ENCODE peak calls at places on chromosome 15, in four cellular contexts. B, Z, E and L are unnamed samples.

GRCh38 chr15:35120173-35120572 is 35.1 kb upstream of the NANOGP8 start:
- DNase-seq in B (no peak), Z (no peak), E (no peak), L (no peak)

GRCh38 chr15:70480196-70480856 is 283.0 kb downstream of the UACA start:
- DNase-seq in B (no peak), Z (no peak), E (no peak), L (no peak)

GRCh38 chr15:52101542-52102340 is 10.8 kb downstream of the BCL2L10 start:
- DNase-seq in B (no peak), Z (no peak), E (peak), L (no peak)

GRCh38 chr15:98657721-98658120 is 9.4 kb downstream of the IGF1R start:
- DNase-seq in B (peak), Z (no peak), E (no peak), L (no peak)

GRCh38 chr15:33215941-33216872 is 21.7 kb upstream of the FMN1 start:
- DNase-seq in B (peak), Z (no peak), E (no peak), L (peak)

GRCh38 chr15:90880381-90881145 is 3.7 kb upstream of the FES start:
- DNase-seq in B (no peak), Z (no peak), E (no peak), L (no peak)

GRCh38 chr15:34436956-34437442 is 609 bp downstream of the GOLGA8A start:
- DNase-seq in B (peak), Z (no peak), E (no peak), L (no peak)

GRCh38 chr15:91517491-91518200 is 335.9 kb upstream of the SLCO3A1 start:
- DNase-seq in B (peak), Z (no peak), E (no peak), L (no peak)

GRCh38 chr15:70479056-70479455 is 284.3 kb downstream of the UACA start:
- DNase-seq in B (no peak), Z (no peak), E (no peak), L (no peak)

GRCh38 chr15:34578283-34578674 is 5.2 kb downstream of the GOLGA8B start:
- DNase-seq in B (no peak), Z (no peak), E (no peak), L (no peak)

GRCh38 chr15:23387791-23388190 is 33.2 kb downstream of the GOLGA8S start:
- DNase-seq in B (no peak), Z (no peak), E (no peak), L (no peak)

GRCh38 chr15:27538325-27538724 is 560.8 kb downstream of the OCA2 start:
- DNase-seq in B (no peak), Z (no peak), E (no peak), L (no peak)

GRCh38 chr15:55587321-55588069 is 650 bp downstream of the PYGO1 start:
- DNase-seq in B (peak), Z (no peak), E (no peak), L (peak)

GRCh38 chr15:22884344-22884743 is 45.9 kb downstream of the NIPA2 start:
- DNase-seq in B (no peak), Z (no peak), E (no peak), L (no peak)

GRCh38 chr15:91716536-91716935 is 137.0 kb upstream of the SLCO3A1 start:
- DNase-seq in B (no peak), Z (no peak), E (no peak), L (no peak)

GRCh38 chr15:36590838-36591237 is 11.4 kb downstream of the CDIN1 start:
- DNase-seq in B (peak), Z (no peak), E (no peak), L (no peak)

GRCh38 chr15:48388937-48389309 is 57.7 kb downstream of the DUT start:
- DNase-seq in B (no peak), Z (no peak), E (no peak), L (no peak)

GRCh38 chr15:100849021-100849831 is 30.4 kb upstream of the ALDH1A3 start:
- DNase-seq in B (peak), Z (no peak), E (no peak), L (peak)

GRCh38 chr15:61815356-61816083 is 244.7 kb downstream of the VPS13C start:
- DNase-seq in B (no peak), Z (no peak), E (no peak), L (no peak)

GRCh38 chr15:85615930-85616329 is 178.8 kb downstream of the KLHL25 start:
- DNase-seq in B (peak), Z (peak), E (no peak), L (peak)

GRCh38 chr15:70856884-70857546 is 3.1 kb upstream of the LARP6 start:
- DNase-seq in B (peak), Z (peak), E (no peak), L (peak)

GRCh38 chr15:92922405-92923002 is 22.4 kb downstream of the CHD2 start:
- DNase-seq in B (no peak), Z (no peak), E (no peak), L (no peak)

GRCh38 chr15:73051402-73051810 is 857 bp upstream of the NEO1 start:
- DNase-seq in B (no peak), Z (no peak), E (no peak), L (peak)

GRCh38 chr15:100725121-100726069 is 123.0 kb downstream of the ASB7 start:
- DNase-seq in B (peak), Z (no peak), E (no peak), L (no peak)

GRCh38 chr15:43550527-43551363 is 33.3 kb downstream of the MAP1A start:
- DNase-seq in B (peak), Z (no peak), E (no peak), L (no peak)

GRCh38 chr15:47411733-47412530 is 305.4 kb upstream of the SEMA6D start:
- DNase-seq in B (no peak), Z (no peak), E (no peak), L (no peak)

GRCh38 chr15:90264649-90265048 is 823 bp upstream of the NGRN start:
- DNase-seq in B (no peak), Z (no peak), E (no peak), L (peak)

GRCh38 chr15:77839970-77840609 is 207.4 kb upstream of the LINGO1 start:
- DNase-seq in B (no peak), Z (no peak), E (no peak), L (no peak)

GRCh38 chr15:101651753-101652097 is 456 bp downstream of the TM2D3 start:
- DNase-seq in B (no peak), Z (no peak), E (no peak), L (no peak)

GRCh38 chr15:25345943-25346342 is 92.9 kb downstream of the UBE3A start:
- DNase-seq in B (peak), Z (no peak), E (no peak), L (no peak)

GRCh38 chr15:60614862-60615771 is 136.2 kb upstream of the ICE2 start:
- DNase-seq in B (no peak), Z (no peak), E (no peak), L (no peak)

GRCh38 chr15:98728107-98728810 is 79.9 kb downstream of the IGF1R start:
- DNase-seq in B (no peak), Z (no peak), E (no peak), L (no peak)

GRCh38 chr15:99682455-99682854 is 50.8 kb downstream of the LYSMD4 start:
- DNase-seq in B (peak), Z (no peak), E (no peak), L (peak)

GRCh38 chr15:93479679-93480078 is 390.7 kb upstream of the RGMA start:
- DNase-seq in B (no peak), Z (no peak), E (no peak), L (no peak)

GRCh38 chr15:51837784-51838183 is 8.3 kb downstream of the TMOD3 start:
- DNase-seq in B (peak), Z (no peak), E (peak), L (peak)

GRCh38 chr15:24878153-24878552 is 76.6 kb upstream of the SNRPN start:
- DNase-seq in B (peak), Z (no peak), E (no peak), L (no peak)

GRCh38 chr15:94236638-94237037 is 5.3 kb downstream of the MCTP2 start:
- DNase-seq in B (no peak), Z (no peak), E (no peak), L (no peak)

GRCh38 chr15:49466119-49466518 is 43.1 kb downstream of the FGF7 start:
- DNase-seq in B (no peak), Z (no peak), E (no peak), L (no peak)
- H3K4me2 ChIP-seq in B (peak), Z (no peak), E (no peak), L (no peak)

GRCh38 chr15:58331562-58331902 is 100.3 kb upstream of the LIPC start:
- DNase-seq in B (no peak), Z (no peak), E (no peak), L (no peak)

GRCh38 chr15:58330468-58330793 is 101.4 kb upstream of the LIPC start:
- DNase-seq in B (no peak), Z (no peak), E (no peak), L (no peak)

GRCh38 chr15:58330836-58331561 is 100.8 kb upstream of the LIPC start:
- DNase-seq in B (no peak), Z (no peak), E (no peak), L (no peak)

GRCh38 chr15:58332676-58333400 is 99.0 kb upstream of the LIPC start:
- DNase-seq in B (peak), Z (no peak), E (no peak), L (peak)

DNA sequence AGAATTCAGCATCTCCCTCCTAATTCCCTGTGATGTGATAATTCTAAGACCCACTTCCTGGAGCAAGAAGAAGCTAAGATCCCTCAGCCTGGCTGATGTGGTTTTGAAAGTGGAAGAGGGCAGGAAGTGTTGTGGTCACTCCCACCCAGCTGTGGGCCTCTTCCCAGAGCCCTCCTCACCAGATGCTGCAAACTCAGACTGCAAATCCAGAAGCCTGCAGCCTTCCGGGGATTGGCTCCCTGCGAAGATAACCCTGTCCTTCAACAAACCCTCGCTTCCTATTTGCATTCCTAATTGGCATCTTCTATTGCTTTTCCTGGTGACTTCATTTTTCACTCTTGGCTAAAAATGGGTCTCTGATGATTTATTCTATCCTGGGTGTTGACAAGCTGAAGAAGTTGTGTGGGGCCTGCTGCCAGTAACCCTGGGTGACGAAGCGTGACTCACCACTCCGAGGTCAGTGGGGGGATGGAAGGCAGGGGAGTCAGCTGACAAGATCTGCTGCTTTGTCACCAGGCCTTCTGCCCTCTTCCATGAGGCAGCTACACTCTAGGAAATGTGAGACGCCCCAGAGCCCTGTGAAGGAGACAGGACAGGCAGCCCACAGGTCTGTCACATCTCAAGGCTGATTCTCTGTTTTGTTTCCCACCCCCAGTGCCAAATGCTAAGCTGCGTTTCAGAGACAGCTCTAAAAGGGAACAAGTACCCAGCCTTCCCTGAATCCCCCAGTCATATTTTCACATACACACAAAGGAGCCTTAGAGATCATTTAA is 99.7 kb upstream of the LIPC start:
- DNase-seq in B (peak), Z (peak), E (peak), L (peak)
- TF ChIP-seq POLR2A in B (no peak), Z (peak), E (peak), L (peak)

GRCh38 chr15:75193976-75194375 is 7.7 kb upstream of the C15orf39 start:
- DNase-seq in B (no peak), Z (no peak), E (no peak), L (no peak)

GRCh38 chr15:75197062-75197630 is 4.5 kb upstream of the C15orf39 start:
- DNase-seq in B (no peak), Z (no peak), E (no peak), L (no peak)

GRCh38 chr15:75195766-75196241 is 5.9 kb upstream of the C15orf39 start:
- DNase-seq in B (no peak), Z (no peak), E (no peak), L (no peak)

GRCh38 chr15:75194397-75194796 is 7.3 kb upstream of the C15orf39 start:
- DNase-seq in B (no peak), Z (no peak), E (no peak), L (no peak)

GRCh38 chr15:75195122-75195765 is 6.4 kb upstream of the C15orf39 start:
- DNase-seq in B (no peak), Z (no peak), E (no peak), L (no peak)
- H3K4me2 ChIP-seq in B (no peak), Z (no peak), E (no peak), L (no peak)

GRCh38 chr15:74383286-74383685 is 15.8 kb upstream of the CYP11A1 start:
- DNase-seq in B (no peak), Z (no peak), E (no peak), L (no peak)

GRCh38 chr15:74381190-74381453 is 13.7 kb upstream of the CYP11A1 start:
- DNase-seq in B (no peak), Z (no peak), E (no peak), L (no peak)

GRCh38 chr15:74381481-74381880 is 14.0 kb upstream of the CYP11A1 start:
- DNase-seq in B (no peak), Z (no peak), E (no peak), L (no peak)

GRCh38 chr15:74380361-74381189 is 13.1 kb upstream of the CYP11A1 start:
- DNase-seq in B (no peak), Z (no peak), E (no peak), L (no peak)

GRCh38 chr15:74382004-74382816 is 14.8 kb upstream of the CYP11A1 start:
- DNase-seq in B (peak), Z (peak), E (no peak), L (peak)
- TF ChIP-seq POLR2A in B (peak), Z (no peak), E (no peak), L (no peak)

GRCh38 chr15:64915518-64916227 is 4.0 kb downstream of the ANKDD1A start:
- DNase-seq in B (no peak), Z (no peak), E (no peak), L (no peak)
- H3K4me2 ChIP-seq in B (no peak), Z (no peak), E (no peak), L (no peak)

GRCh38 chr15:28992996-28993719 is 107.4 kb downstream of the APBA2 start:
- DNase-seq in B (no peak), Z (no peak), E (no peak), L (no peak)
- TF ChIP-seq POLR2A in B (no peak), Z (no peak), E (no peak), L (no peak)

GRCh38 chr15:41894251-41894790 is 468 bp upstream of the SPTBN5 start:
- DNase-seq in B (no peak), Z (no peak), E (no peak), L (no peak)
- H3K4me2 ChIP-seq in B (peak), Z (peak), E (peak), L (no peak)

DNA sequence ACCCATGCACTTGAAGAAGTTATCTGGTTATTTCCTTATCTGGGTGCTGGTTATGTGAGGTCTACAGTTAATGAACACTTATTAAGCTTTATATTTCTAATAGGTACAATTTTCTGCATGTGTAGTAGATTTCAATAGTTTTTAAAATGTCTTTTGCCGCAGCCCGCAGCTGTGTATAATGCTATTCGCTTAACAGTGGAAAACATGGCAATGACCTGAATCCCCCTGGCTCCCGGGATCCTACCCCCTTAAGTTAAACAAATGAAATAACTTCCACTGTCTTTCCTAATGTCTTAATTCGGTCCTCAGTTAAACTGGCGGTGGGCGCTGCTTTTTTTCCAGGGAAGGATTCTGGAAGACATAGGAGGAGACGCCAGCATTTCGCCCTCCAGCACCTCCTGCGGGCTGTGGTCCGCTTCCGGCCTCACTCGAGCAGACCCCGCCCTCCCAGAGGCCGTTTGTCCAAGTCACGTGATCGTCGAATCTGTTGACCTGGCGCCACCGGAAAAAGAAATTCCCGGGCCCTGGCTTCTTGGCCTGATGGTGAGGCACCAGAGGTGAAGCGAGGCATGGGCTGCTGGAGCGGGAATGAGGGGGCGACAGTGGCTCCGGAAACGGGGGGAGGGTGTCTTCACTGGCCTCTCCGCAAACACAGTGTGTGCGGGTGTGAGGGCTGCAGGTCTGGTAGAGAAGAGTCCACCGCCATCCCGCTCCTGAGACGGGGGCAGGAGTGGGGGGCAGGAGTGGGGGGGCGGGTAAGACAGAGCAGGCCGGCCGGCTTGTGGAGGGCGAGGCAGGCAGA is 45.6 kb upstream of the CSPG4 start:
- DNase-seq in B (peak), Z (peak), E (peak), L (peak)
- TF ChIP-seq POLR2A in B (no peak), Z (peak), E (peak), L (peak)

DNA sequence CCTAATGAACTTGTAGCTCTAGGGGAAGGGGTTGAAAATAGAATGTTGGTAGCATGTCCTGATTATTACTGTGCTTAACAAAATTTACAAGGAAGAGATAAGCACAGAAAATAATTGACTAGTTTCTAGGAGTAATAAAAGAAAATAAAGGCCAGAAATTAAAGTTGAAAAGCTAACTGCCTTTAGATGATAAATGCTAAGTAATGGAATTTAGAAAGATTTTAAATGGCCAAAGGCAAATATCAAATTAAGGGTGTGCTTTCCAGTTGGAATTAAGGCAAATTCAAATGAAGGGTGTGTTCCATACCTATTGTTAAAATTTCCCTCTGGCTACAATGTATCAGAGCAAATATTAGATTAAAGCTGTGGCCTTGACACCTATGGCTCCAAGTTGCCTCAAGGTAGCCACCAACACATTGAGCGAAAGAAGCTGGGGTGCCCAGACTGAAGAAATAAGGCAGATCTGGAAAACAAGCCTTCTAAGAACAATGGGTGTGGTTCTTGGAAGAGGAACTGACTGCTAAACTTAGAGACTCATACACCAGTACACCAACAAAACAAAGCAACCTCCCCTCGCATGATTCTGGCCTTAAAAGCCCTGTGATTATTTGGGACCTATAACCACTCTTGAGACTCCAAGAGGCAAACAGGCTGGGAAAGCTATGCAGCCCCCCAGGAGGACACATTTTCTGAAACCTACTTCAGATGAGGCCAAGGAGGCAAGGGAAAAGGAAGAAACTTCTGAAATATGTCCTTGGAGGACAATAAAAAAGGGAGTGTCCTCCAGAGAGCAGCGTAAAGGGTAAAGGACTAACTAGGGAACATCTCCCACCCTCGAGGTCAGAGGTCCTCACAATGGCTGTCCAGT is 29.5 kb upstream of the IL16 start:
- DNase-seq in B (no peak), Z (no peak), E (no peak), L (no peak)
- H3K4me2 ChIP-seq in B (no peak), Z (no peak), E (no peak), L (no peak)